ENCODE peak calls at places on chromosomes 1 and 21, in four cellular contexts. Z, R, A and I are unnamed samples.

GRCh38 chr1:5999711-6000443 is 7.7 kb upstream of the NPHP4 start:
- DNase-seq in Z (no peak), A (no peak), R (peak), I (no peak)

GRCh38 chr1:25197982-25198681 is 34.2 kb downstream of the SYF2 start:
- DNase-seq in R (no peak), Z (no peak), A (peak), I (no peak)

GRCh38 chr21:42317341-42317741 is 2.1 kb upstream of the TFF3 start:
- DNase-seq in A (no peak), Z (no peak), R (no peak), I (no peak)

GRCh38 chr1:78157162-78157561 is 111.4 kb downstream of the GIPC2 start:
- DNase-seq in A (peak), R (no peak), Z (no peak), I (no peak)

GRCh38 chr1:26694185-26694572 is 1.6 kb upstream of the ARID1A start:
- DNase-seq in R (no peak), A (no peak), Z (no peak), I (no peak)

GRCh38 chr1:50289495-50289894 is 133.7 kb downstream of the DMRTA2 start:
- DNase-seq in R (no peak), A (no peak), Z (no peak), I (no peak)

GRCh38 chr1:47325530-47325929 is 8.1 kb upstream of the CMPK1 start:
- DNase-seq in A (no peak), Z (no peak), R (no peak), I (no peak)

GRCh38 chr1:61184035-61184713 is 101.8 kb downstream of the NFIA start:
- DNase-seq in Z (peak), R (peak), A (peak), I (no peak)

GRCh38 chr1:203166192-203166940 is 9.3 kb downstream of the MYBPH start:
- DNase-seq in R (no peak), Z (no peak), A (no peak), I (peak)

GRCh38 chr1:48291421-48291820 is 68.9 kb downstream of the SLC5A9 start:
- DNase-seq in Z (no peak), R (no peak), A (no peak), I (no peak)

GRCh38 chr1:182869241-182869666 is 30.1 kb downstream of the DHX9 start:
- DNase-seq in Z (no peak), A (no peak), R (no peak), I (no peak)

GRCh38 chr1:26666855-26667254 is 29.0 kb upstream of the ARID1A start:
- DNase-seq in R (no peak), Z (no peak), A (no peak), I (no peak)

GRCh38 chr1:215181518-215181917 is 99.0 kb downstream of the KCNK2 start:
- DNase-seq in R (no peak), Z (no peak), A (no peak), I (no peak)

GRCh38 chr1:40309374-40310128 is 7.5 kb downstream of the COL9A2 start:
- DNase-seq in Z (no peak), R (no peak), A (no peak), I (no peak)

GRCh38 chr1:200042437-200043329 is 15.2 kb downstream of the NR5A2 start:
- DNase-seq in R (no peak), Z (no peak), A (no peak), I (peak)

GRCh38 chr1:83499998-83500397 is 498.9 kb downstream of the TTLL7 start:
- DNase-seq in R (no peak), Z (no peak), A (no peak), I (peak)

GRCh38 chr1:85201340-85202091 is 700 bp upstream of the SYDE2 start:
- DNase-seq in Z (peak), R (peak), A (peak), I (peak)

GRCh38 chr1:8516793-8517556 is 199.1 kb downstream of the SLC45A1 start:
- DNase-seq in A (peak), Z (no peak), R (no peak), I (no peak)

GRCh38 chr1:17250601-17251000 is 1.7 kb downstream of the PADI3 start:
- DNase-seq in A (no peak), R (no peak), Z (no peak), I (no peak)

GRCh38 chr1:11211925-11212587 is 22.9 kb downstream of the ANGPTL7 start:
- DNase-seq in Z (no peak), R (no peak), A (no peak), I (no peak)

GRCh38 chr1:225466848-225467192 is 39.0 kb upstream of the LBR start:
- DNase-seq in A (no peak), Z (no peak), R (no peak), I (no peak)

GRCh38 chr1:24910751-24911650 is 19.1 kb downstream of the RUNX3 start:
- DNase-seq in A (peak), Z (no peak), R (no peak), I (no peak)

GRCh38 chr1:115677172-115677542 is 35.4 kb downstream of the VANGL1 start:
- DNase-seq in Z (no peak), A (peak), R (no peak), I (no peak)

GRCh38 chr1:229836324-229836723 is 210.3 kb downstream of the URB2 start:
- DNase-seq in A (no peak), Z (no peak), R (no peak), I (no peak)

GRCh38 chr1:172449585-172450523 is 6.0 kb upstream of the PIGC start:
- DNase-seq in A (peak), Z (no peak), R (peak), I (peak)

GRCh38 chr21:36428789-36429671 is 43.8 kb downstream of the CHAF1B start:
- DNase-seq in R (no peak), Z (no peak), A (no peak), I (no peak)

GRCh38 chr1:5690291-5690690 is 301.9 kb downstream of the NPHP4 start:
- DNase-seq in Z (no peak), A (no peak), R (no peak), I (no peak)

GRCh38 chr1:19775317-19775716 is 24.4 kb downstream of the TMCO4 start:
- DNase-seq in Z (no peak), R (no peak), A (no peak), I (no peak)

GRCh38 chr1:155859234-155859829 is at the start of gene SYT11:
- DNase-seq in A (peak), R (peak), Z (peak), I (peak)
- TF ChIP-seq CTCF in A (no peak), R (no peak), Z (no peak), I (no peak)

GRCh38 chr1:13892141-13892670 is 192.2 kb downstream of the PRDM2 start:
- DNase-seq in R (no peak), Z (no peak), A (no peak), I (no peak)

GRCh38 chr1:13890766-13891165 is 190.8 kb downstream of the PRDM2 start:
- DNase-seq in Z (no peak), R (no peak), A (no peak), I (no peak)

GRCh38 chr1:13889495-13889894 is 189.5 kb downstream of the PRDM2 start:
- DNase-seq in A (no peak), R (no peak), Z (no peak), I (no peak)

GRCh38 chr1:13893456-13893855 is 193.5 kb downstream of the PRDM2 start:
- DNase-seq in A (no peak), Z (no peak), R (no peak), I (no peak)

GRCh38 chr1:13892671-13893325 is 192.8 kb downstream of the PRDM2 start:
- DNase-seq in Z (no peak), A (no peak), R (no peak), I (no peak)
- TF ChIP-seq CTCF in Z (no peak), A (no peak), R (no peak), I (no peak)

DNA sequence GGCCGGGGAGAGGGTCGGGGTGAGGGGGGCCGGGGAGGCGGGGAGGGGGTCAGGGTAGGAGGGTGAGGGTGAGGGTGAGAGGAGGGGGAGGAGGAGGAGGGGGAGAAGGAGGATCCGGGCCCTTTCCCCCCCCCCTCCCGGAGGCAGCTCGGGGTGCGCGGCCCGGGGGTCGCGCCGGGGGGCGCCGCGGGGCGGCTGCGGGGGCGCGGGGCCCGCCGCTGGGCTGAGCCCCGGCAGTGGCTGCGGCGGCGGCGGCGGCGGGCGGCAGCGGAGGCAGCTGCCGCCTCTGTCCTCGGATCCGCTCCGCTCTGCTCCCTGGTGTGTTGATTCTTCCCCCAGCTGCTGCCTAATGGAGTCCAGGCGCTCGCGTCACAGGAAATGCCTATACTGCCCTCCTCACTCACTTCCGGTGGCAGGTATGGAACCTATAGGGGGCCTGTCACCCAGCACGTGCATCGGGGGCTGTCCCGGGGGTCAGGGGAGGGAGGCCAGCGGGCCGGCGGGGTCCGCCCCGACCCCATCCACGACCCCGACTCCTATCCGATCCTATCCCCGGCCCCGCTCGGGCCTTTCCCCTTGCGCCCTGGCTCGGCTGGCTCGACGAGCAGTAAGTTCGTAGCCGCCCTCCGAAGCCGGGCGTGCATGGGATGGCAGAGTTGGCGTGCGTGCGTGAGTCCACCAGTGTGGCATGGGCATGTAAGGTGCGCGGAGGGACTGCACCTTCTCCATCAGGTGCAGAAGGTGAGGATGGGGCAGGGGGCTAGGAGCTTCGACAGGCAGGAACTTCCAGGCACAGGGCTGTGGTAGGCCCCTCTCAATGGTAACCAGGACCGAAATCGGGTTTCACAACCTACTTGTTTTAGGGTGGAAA is at the start of gene WDR26:
- DNase-seq in Z (peak), A (peak), R (peak), I (peak)
- TF ChIP-seq CTCF in Z (no peak), A (peak), R (no peak), I (no peak)

GRCh38 chr1:23799255-23799569 is 1.3 kb downstream of the GALE start:
- DNase-seq in Z (no peak), R (no peak), A (no peak), I (no peak)

GRCh38 chr1:23799570-23800395 is 771 bp downstream of the GALE start:
- DNase-seq in A (peak), Z (no peak), R (peak), I (peak)

GRCh38 chr1:23800396-23801337 is at the start of gene GALE:
- DNase-seq in Z (peak), R (peak), A (peak), I (peak)

GRCh38 chr1:23797478-23798448 is 2.8 kb downstream of the GALE start:
- DNase-seq in Z (no peak), A (no peak), R (no peak), I (no peak)

DNA sequence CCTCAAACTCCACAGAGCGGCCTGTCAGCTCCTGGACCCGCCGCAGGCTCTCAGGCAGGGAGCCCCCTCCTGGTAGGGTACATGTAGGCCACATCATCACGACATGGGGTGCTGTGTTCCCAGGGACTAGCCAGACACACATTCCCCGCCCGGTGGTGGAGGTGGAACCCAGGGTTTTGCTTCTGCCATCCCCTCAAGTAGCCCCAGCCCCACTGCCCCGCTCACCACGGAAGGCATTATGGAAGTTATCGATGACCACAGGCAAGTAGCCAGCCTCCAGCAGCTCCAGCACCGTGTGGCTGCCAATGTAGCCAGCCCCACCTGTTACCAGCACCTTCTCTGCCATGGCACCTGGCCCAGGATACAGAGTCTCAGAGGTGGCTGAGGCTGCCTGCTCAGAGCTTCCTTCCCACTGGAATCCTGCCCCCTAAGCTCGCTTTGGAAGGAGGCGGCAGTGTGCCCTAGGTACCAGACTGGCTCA is 1.9 kb downstream of the GALE start:
- DNase-seq in R (no peak), Z (no peak), A (no peak), I (no peak)
- TF ChIP-seq CTCF in R (no peak), Z (no peak), A (no peak), I (no peak)

GRCh38 chr21:26844258-26845065 is 747 bp downstream of the ADAMTS1 start:
- DNase-seq in Z (peak), R (peak), A (peak), I (no peak)

GRCh38 chr21:26842976-26843911 is 2.0 kb downstream of the ADAMTS1 start:
- DNase-seq in R (peak), A (peak), Z (peak), I (no peak)

GRCh38 chr21:26842300-26842699 is 2.9 kb downstream of the ADAMTS1 start:
- DNase-seq in R (peak), Z (no peak), A (peak), I (no peak)

GRCh38 chr21:26845066-26845749 is at the start of gene ADAMTS1:
- DNase-seq in R (peak), Z (peak), A (peak), I (no peak)

DNA sequence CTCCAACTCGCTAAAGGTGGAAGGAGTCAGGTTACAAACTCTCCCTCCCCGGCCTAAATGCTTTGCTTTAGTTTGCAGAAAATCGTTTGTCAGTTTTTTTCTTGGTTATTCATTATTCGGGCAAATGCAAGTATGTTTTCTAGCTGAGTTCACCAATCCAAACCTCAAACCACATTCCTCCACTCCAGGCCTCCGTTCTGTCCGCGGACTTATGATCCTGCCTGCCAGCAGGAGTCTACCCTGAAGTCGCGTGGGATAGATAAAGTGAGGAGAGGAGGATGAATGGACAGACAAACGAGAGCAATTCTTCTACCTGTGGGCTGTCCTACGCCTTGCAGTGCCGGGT is 1.3 kb downstream of the ADAMTS1 start:
- DNase-seq in Z (no peak), A (peak), R (no peak), I (no peak)
- TF ChIP-seq CTCF in Z (no peak), A (peak), R (no peak), I (no peak)

DNA sequence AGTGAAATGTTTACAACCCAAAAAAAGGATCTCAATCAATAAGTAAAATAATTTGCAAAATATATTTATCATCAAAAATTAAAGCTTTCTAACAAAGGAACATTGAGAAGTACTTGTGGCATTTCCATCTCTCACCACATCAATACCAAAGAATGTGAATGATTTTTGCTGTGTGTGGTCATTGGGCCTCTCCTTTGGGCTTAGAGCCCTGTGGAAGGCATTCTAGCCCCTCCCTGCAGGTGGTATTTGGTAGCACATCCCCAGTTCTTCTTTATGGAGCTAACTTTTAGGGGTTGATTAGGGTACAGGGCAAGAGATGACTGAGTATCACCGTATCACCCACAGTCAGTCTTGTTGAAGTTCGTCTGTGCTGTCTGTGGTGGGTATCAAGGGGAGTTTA is 294.1 kb upstream of the SGIP1 start:
- DNase-seq in R (no peak), Z (no peak), A (peak), I (no peak)
- TF ChIP-seq CTCF in R (no peak), Z (no peak), A (peak), I (no peak)

GRCh38 chr1:242206994-242207393 is 208.1 kb upstream of the MAP1LC3C start:
- DNase-seq in R (no peak), Z (no peak), A (no peak), I (no peak)
- TF ChIP-seq CTCF in R (no peak), Z (no peak), A (no peak), I (no peak)